ENCODE peak calls at places on chromosomes 11 and 22, in eight cellular contexts. One of them, this sample, is unnamed.

GRCh38 chr22:38732251-38732815 is 23.5 kb downstream of the SUN2 start:
- DNase-seq in stomach: peak; percentile 79
- DNase-seq in GM23338: no peak
- DNase-seq in transverse colon: no peak
- DNase-seq in Panc1: no peak
- DNase-seq in sigmoid colon: no peak
- DNase-seq in K562: no peak
- DNase-seq in suprapubic skin: no peak
- DNase-seq in this sample: no peak

GRCh38 chr11:82867495-82868082 is 32.6 kb downstream of the PRCP start:
- DNase-seq in stomach: peak; percentile 79
- DNase-seq in GM23338: peak; percentile 98
- DNase-seq in transverse colon: peak; percentile 75
- DNase-seq in Panc1: peak; percentile 52
- DNase-seq in sigmoid colon: peak; percentile 83
- DNase-seq in K562: peak; percentile 52
- DNase-seq in suprapubic skin: peak; percentile 81
- DNase-seq in this sample: peak; percentile 13

GRCh38 chr11:98260983-98261382 is 759.8 kb upstream of the CNTN5 start:
- DNase-seq in stomach: no peak
- DNase-seq in GM23338: no peak
- DNase-seq in transverse colon: no peak
- DNase-seq in Panc1: no peak
- DNase-seq in sigmoid colon: no peak
- DNase-seq in K562: no peak
- DNase-seq in suprapubic skin: no peak
- DNase-seq in this sample: no peak

GRCh38 chr11:8650401-8650990 is 32.0 kb downstream of the TRIM66 start:
- DNase-seq in stomach: no peak
- DNase-seq in GM23338: no peak
- DNase-seq in transverse colon: no peak
- DNase-seq in Panc1: no peak
- DNase-seq in sigmoid colon: no peak
- DNase-seq in K562: no peak
- DNase-seq in suprapubic skin: no peak
- DNase-seq in this sample: no peak

GRCh38 chr11:68206211-68206610 is 6.9 kb downstream of the KMT5B start:
- DNase-seq in stomach: no peak
- DNase-seq in GM23338: peak; percentile 88
- DNase-seq in transverse colon: no peak
- DNase-seq in Panc1: peak; percentile 62
- DNase-seq in sigmoid colon: no peak
- DNase-seq in K562: peak; percentile 34
- DNase-seq in suprapubic skin: no peak
- DNase-seq in this sample: no peak

GRCh38 chr11:38824573-38824972 is 2226.5 kb upstream of the RAG2 start:
- DNase-seq in stomach: no peak
- DNase-seq in GM23338: peak; percentile 47
- DNase-seq in transverse colon: no peak
- DNase-seq in Panc1: no peak
- DNase-seq in sigmoid colon: no peak
- DNase-seq in K562: no peak
- DNase-seq in suprapubic skin: no peak
- DNase-seq in this sample: no peak

GRCh38 chr22:22939537-22940368 is 52.1 kb downstream of the IGLL5 start:
- DNase-seq in stomach: no peak
- DNase-seq in GM23338: no peak
- DNase-seq in transverse colon: peak; percentile 10
- DNase-seq in Panc1: no peak
- DNase-seq in sigmoid colon: no peak
- DNase-seq in K562: peak; percentile 50
- DNase-seq in suprapubic skin: no peak
- DNase-seq in this sample: no peak

GRCh38 chr22:48702573-48703264 is 1125.0 kb downstream of the BRD1 start:
- DNase-seq in stomach: peak; percentile 31
- DNase-seq in GM23338: no peak
- DNase-seq in transverse colon: no peak
- DNase-seq in Panc1: no peak
- DNase-seq in sigmoid colon: peak; percentile 82
- DNase-seq in K562: no peak
- DNase-seq in suprapubic skin: no peak
- DNase-seq in this sample: no peak

GRCh38 chr22:22974795-22975580 is 87.4 kb downstream of the IGLL5 start:
- DNase-seq in stomach: no peak
- DNase-seq in GM23338: no peak
- DNase-seq in transverse colon: no peak
- DNase-seq in Panc1: no peak
- DNase-seq in sigmoid colon: no peak
- DNase-seq in K562: peak; percentile 36
- DNase-seq in suprapubic skin: no peak
- DNase-seq in this sample: no peak

GRCh38 chr11:80925291-80925690 is 1484.5 kb upstream of the TENM4 start:
- DNase-seq in stomach: no peak
- DNase-seq in GM23338: no peak
- DNase-seq in transverse colon: no peak
- DNase-seq in Panc1: no peak
- DNase-seq in sigmoid colon: no peak
- DNase-seq in K562: no peak
- DNase-seq in suprapubic skin: no peak
- DNase-seq in this sample: no peak

GRCh38 chr11:119491753-119492455 is 68.9 kb upstream of the THY1 start:
- DNase-seq in stomach: no peak
- DNase-seq in GM23338: peak; percentile 62
- DNase-seq in transverse colon: no peak
- DNase-seq in Panc1: no peak
- DNase-seq in sigmoid colon: no peak
- DNase-seq in K562: peak; percentile 33
- DNase-seq in suprapubic skin: no peak
- DNase-seq in this sample: no peak

GRCh38 chr11:2961080-2961479 is 31.0 kb downstream of the NAP1L4 start:
- DNase-seq in stomach: no peak
- DNase-seq in GM23338: peak; percentile 53
- DNase-seq in transverse colon: no peak
- DNase-seq in Panc1: no peak
- DNase-seq in sigmoid colon: no peak
- DNase-seq in K562: no peak
- DNase-seq in suprapubic skin: no peak
- DNase-seq in this sample: no peak

GRCh38 chr22:38221908-38222796 is 20.4 kb downstream of the MAFF start:
- DNase-seq in stomach: no peak
- DNase-seq in GM23338: peak; percentile 43
- DNase-seq in transverse colon: no peak
- DNase-seq in Panc1: no peak
- DNase-seq in sigmoid colon: no peak
- DNase-seq in K562: no peak
- DNase-seq in suprapubic skin: no peak
- DNase-seq in this sample: no peak

GRCh38 chr11:29629281-29629680 is 387.5 kb downstream of the KCNA4 start:
- DNase-seq in stomach: no peak
- DNase-seq in GM23338: no peak
- DNase-seq in transverse colon: no peak
- DNase-seq in Panc1: no peak
- DNase-seq in sigmoid colon: no peak
- DNase-seq in K562: no peak
- DNase-seq in suprapubic skin: no peak
- DNase-seq in this sample: no peak

GRCh38 chr11:79087238-79087956 is 353.4 kb downstream of the TENM4 start:
- DNase-seq in stomach: no peak
- DNase-seq in GM23338: peak; percentile 78
- DNase-seq in transverse colon: no peak
- DNase-seq in Panc1: no peak
- DNase-seq in sigmoid colon: no peak
- DNase-seq in K562: no peak
- DNase-seq in suprapubic skin: no peak
- DNase-seq in this sample: no peak

GRCh38 chr11:117226388-117227385 is 5.2 kb downstream of the PCSK7 start:
- DNase-seq in stomach: peak; percentile 53
- DNase-seq in GM23338: peak; percentile 90
- DNase-seq in transverse colon: peak; percentile 54
- DNase-seq in Panc1: peak; percentile 43
- DNase-seq in sigmoid colon: peak; percentile 81
- DNase-seq in K562: peak; percentile 61
- DNase-seq in suprapubic skin: no peak
- DNase-seq in this sample: peak; percentile 69

GRCh38 chr11:45209904-45210699 is 63.7 kb downstream of the PRDM11 start:
- DNase-seq in stomach: peak; percentile 45
- DNase-seq in GM23338: peak; percentile 88
- DNase-seq in transverse colon: peak; percentile 72
- DNase-seq in Panc1: no peak
- DNase-seq in sigmoid colon: peak; percentile 98
- DNase-seq in K562: no peak
- DNase-seq in suprapubic skin: no peak
- DNase-seq in this sample: no peak

GRCh38 chr11:18792066-18792591 is 531 bp upstream of the PTPN5 start:
- DNase-seq in stomach: no peak
- DNase-seq in GM23338: peak; percentile 37
- DNase-seq in transverse colon: no peak
- DNase-seq in Panc1: no peak
- DNase-seq in sigmoid colon: no peak
- DNase-seq in K562: no peak
- DNase-seq in suprapubic skin: no peak
- DNase-seq in this sample: no peak

GRCh38 chr11:23789938-23790371 is 706.9 kb upstream of the LUZP2 start:
- DNase-seq in stomach: peak; percentile 45
- DNase-seq in GM23338: no peak
- DNase-seq in transverse colon: peak; percentile 40
- DNase-seq in Panc1: no peak
- DNase-seq in sigmoid colon: no peak
- DNase-seq in K562: no peak
- DNase-seq in suprapubic skin: no peak
- DNase-seq in this sample: no peak

GRCh38 chr22:39472570-39473556 is 16.1 kb downstream of the MGAT3 start:
- DNase-seq in stomach: peak; percentile 72
- DNase-seq in GM23338: no peak
- DNase-seq in transverse colon: peak; percentile 79
- DNase-seq in Panc1: no peak
- DNase-seq in sigmoid colon: no peak
- DNase-seq in K562: peak; percentile 60
- DNase-seq in suprapubic skin: no peak
- DNase-seq in this sample: no peak

GRCh38 chr11:48093323-48093722 is 113.0 kb downstream of the PTPRJ start:
- DNase-seq in stomach: no peak
- DNase-seq in GM23338: no peak
- DNase-seq in transverse colon: no peak
- DNase-seq in Panc1: no peak
- DNase-seq in sigmoid colon: no peak
- DNase-seq in K562: no peak
- DNase-seq in suprapubic skin: no peak
- DNase-seq in this sample: no peak

DNA sequence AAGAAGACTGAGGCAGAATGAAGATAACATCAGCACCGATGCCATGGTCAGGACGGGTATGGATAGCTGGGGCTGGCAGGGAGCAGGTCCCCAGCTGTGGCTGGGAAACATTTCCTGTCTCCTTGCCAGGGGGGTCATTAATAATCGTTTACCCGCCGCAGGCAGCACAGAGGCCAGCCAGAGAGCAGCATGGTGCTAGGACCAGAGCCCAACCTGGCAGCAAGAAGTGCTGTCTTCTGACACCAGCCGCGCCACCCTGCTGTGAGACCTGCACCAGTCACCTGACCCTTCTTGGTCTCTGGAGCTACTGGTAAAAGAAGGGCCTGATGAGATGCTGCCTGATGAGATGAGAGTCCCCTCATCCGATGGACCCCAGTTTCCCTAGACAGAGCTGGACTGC is 36.3 kb downstream of the PDE2A start:
- DNase-seq in stomach: no peak
- DNase-seq in GM23338: no peak
- DNase-seq in transverse colon: no peak
- DNase-seq in Panc1: no peak
- DNase-seq in sigmoid colon: no peak
- DNase-seq in K562: no peak
- DNase-seq in suprapubic skin: no peak
- DNase-seq in this sample: no peak
- TF ChIP-seq POLR2AphosphoS5 in stomach: no peak
- TF ChIP-seq POLR2AphosphoS5 in GM23338: no peak
- TF ChIP-seq POLR2AphosphoS5 in transverse colon: no peak
- TF ChIP-seq POLR2AphosphoS5 in Panc1: no peak
- TF ChIP-seq POLR2AphosphoS5 in sigmoid colon: no peak
- TF ChIP-seq POLR2AphosphoS5 in K562: no peak
- TF ChIP-seq POLR2AphosphoS5 in suprapubic skin: no peak
- TF ChIP-seq POLR2AphosphoS5 in this sample: no peak

GRCh38 chr11:65430406-65431217 is 8.0 kb downstream of the NEAT1 start:
- DNase-seq in stomach: peak; percentile 25
- DNase-seq in GM23338: no peak
- DNase-seq in transverse colon: peak; percentile 26
- DNase-seq in Panc1: no peak
- DNase-seq in sigmoid colon: peak; percentile 58
- DNase-seq in K562: no peak
- DNase-seq in suprapubic skin: peak; percentile 25
- DNase-seq in this sample: no peak

GRCh38 chr11:65428578-65429068 is 6.0 kb downstream of the NEAT1 start:
- DNase-seq in stomach: peak; percentile 65
- DNase-seq in GM23338: peak; percentile 16
- DNase-seq in transverse colon: peak; percentile 73
- DNase-seq in Panc1: no peak
- DNase-seq in sigmoid colon: peak; percentile 75
- DNase-seq in K562: no peak
- DNase-seq in suprapubic skin: peak; percentile 67
- DNase-seq in this sample: no peak

GRCh38 chr11:65429069-65429681 is 6.6 kb downstream of the NEAT1 start:
- DNase-seq in stomach: peak; percentile 43
- DNase-seq in GM23338: peak; percentile 35
- DNase-seq in transverse colon: peak; percentile 59
- DNase-seq in Panc1: no peak
- DNase-seq in sigmoid colon: peak; percentile 69
- DNase-seq in K562: no peak
- DNase-seq in suprapubic skin: peak; percentile 56
- DNase-seq in this sample: no peak

GRCh38 chr11:65431452-65432132 is 9.0 kb downstream of the NEAT1 start:
- DNase-seq in stomach: no peak
- DNase-seq in GM23338: no peak
- DNase-seq in transverse colon: peak; percentile 32
- DNase-seq in Panc1: no peak
- DNase-seq in sigmoid colon: no peak
- DNase-seq in K562: no peak
- DNase-seq in suprapubic skin: no peak
- DNase-seq in this sample: no peak

GRCh38 chr11:65429724-65430405 is 7.3 kb downstream of the NEAT1 start:
- DNase-seq in stomach: peak; percentile 80
- DNase-seq in GM23338: peak; percentile 50
- DNase-seq in transverse colon: peak; percentile 82
- DNase-seq in Panc1: no peak
- DNase-seq in sigmoid colon: peak; percentile 89
- DNase-seq in K562: no peak
- DNase-seq in suprapubic skin: peak; percentile 88
- DNase-seq in this sample: no peak
- TF ChIP-seq POLR2AphosphoS5 in stomach: no peak
- TF ChIP-seq POLR2AphosphoS5 in GM23338: no peak
- TF ChIP-seq POLR2AphosphoS5 in transverse colon: peak; percentile 73
- TF ChIP-seq POLR2AphosphoS5 in Panc1: peak; percentile 46
- TF ChIP-seq POLR2AphosphoS5 in sigmoid colon: peak; percentile 81
- TF ChIP-seq POLR2AphosphoS5 in K562: peak; percentile 66
- TF ChIP-seq POLR2AphosphoS5 in suprapubic skin: peak; percentile 3
- TF ChIP-seq POLR2AphosphoS5 in this sample: peak; percentile 76

GRCh38 chr11:59560290-59560701 is 49.0 kb downstream of the OR4D9 start:
- DNase-seq in stomach: peak; percentile 65
- DNase-seq in GM23338: peak; percentile 91
- DNase-seq in transverse colon: peak; percentile 69
- DNase-seq in Panc1: no peak
- DNase-seq in sigmoid colon: peak; percentile 80
- DNase-seq in K562: peak; percentile 48
- DNase-seq in suprapubic skin: peak; percentile 74
- DNase-seq in this sample: peak; percentile 41
- TF ChIP-seq POLR2AphosphoS5 in stomach: no peak
- TF ChIP-seq POLR2AphosphoS5 in GM23338: no peak
- TF ChIP-seq POLR2AphosphoS5 in transverse colon: no peak
- TF ChIP-seq POLR2AphosphoS5 in Panc1: peak; percentile 58
- TF ChIP-seq POLR2AphosphoS5 in sigmoid colon: no peak
- TF ChIP-seq POLR2AphosphoS5 in K562: peak; percentile 44
- TF ChIP-seq POLR2AphosphoS5 in suprapubic skin: no peak
- TF ChIP-seq POLR2AphosphoS5 in this sample: no peak

GRCh38 chr11:64894070-64894811 is 15.8 kb upstream of the EHD1 start:
- DNase-seq in stomach: peak; percentile 92
- DNase-seq in GM23338: peak; percentile 93
- DNase-seq in transverse colon: peak; percentile 95
- DNase-seq in Panc1: no peak
- DNase-seq in sigmoid colon: peak; percentile 90
- DNase-seq in K562: peak; percentile 88
- DNase-seq in suprapubic skin: peak; percentile 87
- DNase-seq in this sample: peak; percentile 98
- TF ChIP-seq POLR2AphosphoS5 in stomach: no peak
- TF ChIP-seq POLR2AphosphoS5 in GM23338: no peak
- TF ChIP-seq POLR2AphosphoS5 in transverse colon: no peak
- TF ChIP-seq POLR2AphosphoS5 in Panc1: no peak
- TF ChIP-seq POLR2AphosphoS5 in sigmoid colon: peak; percentile 18
- TF ChIP-seq POLR2AphosphoS5 in K562: no peak
- TF ChIP-seq POLR2AphosphoS5 in suprapubic skin: peak; percentile 12
- TF ChIP-seq POLR2AphosphoS5 in this sample: no peak